ENCODE peak calls at places on chromosomes 12 and 14, in eight cellular contexts. One of them, this sample, is unnamed.

GRCh38 chr14:100281286-100282082 is 24.8 kb downstream of the SLC25A29 start:
- DNase-seq in GM06990: no peak
- DNase-seq in EL: no peak
- DNase-seq in activated naive CD4-positive, alpha-beta T cell: no peak
- DNase-seq in esophagus squamous epithelium: no peak
- DNase-seq in GM12891: no peak
- DNase-seq in GM12865: no peak
- DNase-seq in AG09319: no peak
- DNase-seq in this sample: no peak

GRCh38 chr14:51020024-51020710 is 74.7 kb downstream of the TRIM9 start:
- DNase-seq in GM12891: no peak
- DNase-seq in GM06990: no peak
- DNase-seq in GM12865: peak; percentile 17
- DNase-seq in AG09319: no peak
- DNase-seq in esophagus squamous epithelium: no peak
- DNase-seq in EL: peak; percentile 73
- DNase-seq in activated naive CD4-positive, alpha-beta T cell: no peak
- DNase-seq in this sample: no peak

GRCh38 chr14:106021832-106022231 is 495.4 kb downstream of the TMEM121 start:
- DNase-seq in AG09319: no peak
- DNase-seq in GM12865: no peak
- DNase-seq in GM12891: no peak
- DNase-seq in GM06990: no peak
- DNase-seq in esophagus squamous epithelium: no peak
- DNase-seq in EL: no peak
- DNase-seq in activated naive CD4-positive, alpha-beta T cell: no peak
- DNase-seq in this sample: no peak

GRCh38 chr12:31004666-31005065 is 69.0 kb upstream of the DDX11 start:
- DNase-seq in EL: no peak
- DNase-seq in GM12891: no peak
- DNase-seq in AG09319: no peak
- DNase-seq in GM12865: no peak
- DNase-seq in esophagus squamous epithelium: no peak
- DNase-seq in activated naive CD4-positive, alpha-beta T cell: no peak
- DNase-seq in GM06990: no peak
- DNase-seq in this sample: no peak

GRCh38 chr12:28012333-28012918 is 39.9 kb upstream of the PTHLH start:
- DNase-seq in AG09319: no peak
- DNase-seq in activated naive CD4-positive, alpha-beta T cell: no peak
- DNase-seq in GM12865: no peak
- DNase-seq in GM06990: no peak
- DNase-seq in GM12891: no peak
- DNase-seq in EL: no peak
- DNase-seq in esophagus squamous epithelium: no peak
- DNase-seq in this sample: no peak

GRCh38 chr14:46054526-46054925 is 597.1 kb downstream of the RPL10L start:
- DNase-seq in esophagus squamous epithelium: no peak
- DNase-seq in GM12891: no peak
- DNase-seq in AG09319: no peak
- DNase-seq in EL: peak; percentile 93
- DNase-seq in GM12865: no peak
- DNase-seq in activated naive CD4-positive, alpha-beta T cell: no peak
- DNase-seq in GM06990: no peak
- DNase-seq in this sample: peak; percentile 86

GRCh38 chr14:64746298-64747250 is 42.4 kb downstream of the PLEKHG3 start:
- DNase-seq in EL: no peak
- DNase-seq in AG09319: no peak
- DNase-seq in GM06990: no peak
- DNase-seq in GM12891: no peak
- DNase-seq in esophagus squamous epithelium: no peak
- DNase-seq in activated naive CD4-positive, alpha-beta T cell: no peak
- DNase-seq in GM12865: no peak
- DNase-seq in this sample: no peak

GRCh38 chr12:108633534-108634224 is at the start of gene SELPLG:
- DNase-seq in EL: no peak
- DNase-seq in GM06990: peak; percentile 94
- DNase-seq in AG09319: no peak
- DNase-seq in esophagus squamous epithelium: peak; percentile 67
- DNase-seq in GM12865: peak; percentile 98
- DNase-seq in GM12891: peak; percentile 68
- DNase-seq in activated naive CD4-positive, alpha-beta T cell: peak; percentile 71
- DNase-seq in this sample: no peak

GRCh38 chr12:76375470-76375869 is 27.3 kb upstream of the BBS10 start:
- DNase-seq in AG09319: no peak
- DNase-seq in EL: no peak
- DNase-seq in activated naive CD4-positive, alpha-beta T cell: no peak
- DNase-seq in esophagus squamous epithelium: no peak
- DNase-seq in GM12865: no peak
- DNase-seq in GM12891: no peak
- DNase-seq in GM06990: no peak
- DNase-seq in this sample: no peak

GRCh38 chr12:6823161-6824084 is 1.8 kb downstream of the GPR162 start:
- DNase-seq in GM12865: no peak
- DNase-seq in activated naive CD4-positive, alpha-beta T cell: no peak
- DNase-seq in AG09319: no peak
- DNase-seq in GM06990: no peak
- DNase-seq in EL: peak; percentile 35
- DNase-seq in GM12891: no peak
- DNase-seq in esophagus squamous epithelium: no peak
- DNase-seq in this sample: no peak

GRCh38 chr14:32650665-32651064 is 288.0 kb upstream of the NPAS3 start:
- DNase-seq in esophagus squamous epithelium: no peak
- DNase-seq in GM06990: no peak
- DNase-seq in GM12865: no peak
- DNase-seq in activated naive CD4-positive, alpha-beta T cell: no peak
- DNase-seq in GM12891: no peak
- DNase-seq in EL: no peak
- DNase-seq in AG09319: no peak
- DNase-seq in this sample: no peak

GRCh38 chr14:92516966-92517350 is 3.4 kb downstream of the RIN3 start:
- DNase-seq in activated naive CD4-positive, alpha-beta T cell: no peak
- DNase-seq in GM12891: no peak
- DNase-seq in GM06990: no peak
- DNase-seq in EL: no peak
- DNase-seq in GM12865: no peak
- DNase-seq in AG09319: no peak
- DNase-seq in esophagus squamous epithelium: no peak
- DNase-seq in this sample: no peak

GRCh38 chr14:75070383-75070782 is 942 bp downstream of the ZC2HC1C start:
- DNase-seq in GM06990: no peak
- DNase-seq in esophagus squamous epithelium: no peak
- DNase-seq in EL: no peak
- DNase-seq in GM12891: no peak
- DNase-seq in AG09319: peak; percentile 56
- DNase-seq in activated naive CD4-positive, alpha-beta T cell: no peak
- DNase-seq in GM12865: no peak
- DNase-seq in this sample: no peak

GRCh38 chr12:121893901-121894540 is 5.4 kb downstream of the PSMD9 start:
- DNase-seq in GM12891: no peak
- DNase-seq in GM06990: no peak
- DNase-seq in activated naive CD4-positive, alpha-beta T cell: no peak
- DNase-seq in EL: peak; percentile 67
- DNase-seq in AG09319: no peak
- DNase-seq in esophagus squamous epithelium: no peak
- DNase-seq in GM12865: no peak
- DNase-seq in this sample: peak; percentile 25

GRCh38 chr12:16121953-16122352 is 155.5 kb downstream of the SLC15A5 start:
- DNase-seq in AG09319: no peak
- DNase-seq in GM06990: no peak
- DNase-seq in GM12891: no peak
- DNase-seq in activated naive CD4-positive, alpha-beta T cell: no peak
- DNase-seq in esophagus squamous epithelium: no peak
- DNase-seq in EL: no peak
- DNase-seq in GM12865: no peak
- DNase-seq in this sample: no peak

GRCh38 chr14:76844223-76844622 is 18.0 kb downstream of the LRRC74A start:
- DNase-seq in esophagus squamous epithelium: no peak
- DNase-seq in EL: peak; percentile 36
- DNase-seq in activated naive CD4-positive, alpha-beta T cell: peak; percentile 27
- DNase-seq in AG09319: no peak
- DNase-seq in GM12891: no peak
- DNase-seq in GM12865: peak; percentile 26
- DNase-seq in GM06990: no peak
- DNase-seq in this sample: no peak

GRCh38 chr14:105917933-105918436 is 391.6 kb downstream of the TMEM121 start:
- DNase-seq in GM12891: no peak
- DNase-seq in GM12865: peak; percentile 59
- DNase-seq in EL: no peak
- DNase-seq in AG09319: no peak
- DNase-seq in GM06990: no peak
- DNase-seq in activated naive CD4-positive, alpha-beta T cell: no peak
- DNase-seq in esophagus squamous epithelium: no peak
- DNase-seq in this sample: no peak

GRCh38 chr12:95763809-95764253 is 26.7 kb downstream of the NTN4 start:
- DNase-seq in GM12865: no peak
- DNase-seq in GM12891: no peak
- DNase-seq in AG09319: peak; percentile 28
- DNase-seq in esophagus squamous epithelium: no peak
- DNase-seq in EL: peak; percentile 90
- DNase-seq in GM06990: no peak
- DNase-seq in activated naive CD4-positive, alpha-beta T cell: no peak
- DNase-seq in this sample: peak; percentile 65